ENCODE peak calls at places on chromosomes 6 and 20, in seven cellular contexts. A is neural progenitor cell; N is CD4-positive, alpha-beta T cell; R is pancreas; X is astrocyte of the hippocampus; Q is NCI-H524; B is astrocyte of the spinal cord. I is an unnamed sample.
A peak's percentile ranks its signal among the peaks of the same experiment; 100 is the strongest.

GRCh38 chr6:139778688-139779087 is 404.2 kb upstream of the CITED2 start:
- DNase-seq in A (peak; percentile 53), N (no peak), R (no peak), X (peak; percentile 71), Q (peak; percentile 86), B (peak; percentile 39), I (peak; percentile 44)

GRCh38 chr6:168128631-168129291 is 49.7 kb upstream of the FRMD1 start:
- DNase-seq in A (no peak), N (no peak), R (no peak), X (no peak), Q (no peak), B (no peak), I (no peak)

GRCh38 chr20:23092409-23092756 is 6.3 kb upstream of the CD93 start:
- DNase-seq in A (no peak), N (no peak), R (no peak), X (no peak), Q (no peak), B (no peak), I (no peak)

GRCh38 chr6:85111481-85112001 is 338.3 kb upstream of the NT5E start:
- DNase-seq in A (peak; percentile 17), N (no peak), R (no peak), X (peak; percentile 89), Q (no peak), B (peak; percentile 89), I (peak; percentile 4)

GRCh38 chr6:126318797-126319196 is 21.1 kb upstream of the CENPW start:
- DNase-seq in A (no peak), N (no peak), R (no peak), X (no peak), Q (no peak), B (no peak), I (no peak)

GRCh38 chr6:113586413-113586812 is 270.7 kb upstream of the MARCKS start:
- DNase-seq in A (no peak), N (no peak), R (no peak), X (peak; percentile 58), Q (no peak), B (peak; percentile 52), I (no peak)

GRCh38 chr6:28408076-28408802 is 8.7 kb upstream of the ZSCAN12 start:
- DNase-seq in A (no peak), N (no peak), R (no peak), X (no peak), Q (no peak), B (no peak), I (no peak)

GRCh38 chr6:1390071-1390804 is 862 bp downstream of the FOXF2 start:
- DNase-seq in A (peak; percentile 76), N (no peak), R (no peak), X (peak; percentile 61), Q (peak; percentile 42), B (no peak), I (no peak)

GRCh38 chr20:21291026-21291425 is 12.1 kb upstream of the XRN2 start:
- DNase-seq in A (no peak), N (no peak), R (no peak), X (no peak), Q (no peak), B (no peak), I (no peak)

GRCh38 chr20:63552481-63553249 is 1.3 kb upstream of the FNDC11 start:
- DNase-seq in A (no peak), N (peak; percentile 41), R (no peak), X (no peak), Q (no peak), B (no peak), I (peak; percentile 45)

GRCh38 chr6:27188206-27188884 is 59.2 kb upstream of the PRSS16 start:
- DNase-seq in A (peak; percentile 94), N (no peak), R (no peak), X (peak; percentile 82), Q (peak; percentile 56), B (peak; percentile 81), I (peak; percentile 79)

GRCh38 chr20:39641423-39641822 is 679.3 kb downstream of the DHX35 start:
- DNase-seq in A (no peak), N (no peak), R (no peak), X (no peak), Q (no peak), B (no peak), I (no peak)

GRCh38 chr6:36378243-36378920 is 9.1 kb downstream of the ETV7 start:
- DNase-seq in A (no peak), N (no peak), R (no peak), X (no peak), Q (no peak), B (no peak), I (no peak)

GRCh38 chr20:37236462-37236861 is 25.2 kb downstream of the GHRH start:
- DNase-seq in A (no peak), N (no peak), R (no peak), X (no peak), Q (no peak), B (no peak), I (no peak)

GRCh38 chr6:111837007-111837406 is 36.2 kb downstream of the FYN start:
- DNase-seq in A (no peak), N (no peak), R (no peak), X (no peak), Q (no peak), B (no peak), I (no peak)

GRCh38 chr20:33910529-33911327 is 83.0 kb upstream of the RALY start:
- DNase-seq in A (peak; percentile 30), N (no peak), R (no peak), X (no peak), Q (no peak), B (no peak), I (no peak)

GRCh38 chr6:18551228-18551627 is 164.1 kb downstream of the RNF144B start:
- DNase-seq in A (no peak), N (no peak), R (no peak), X (peak; percentile 78), Q (no peak), B (peak; percentile 70), I (no peak)

GRCh38 chr6:53746442-53747103 is 48.2 kb upstream of the LRRC1 start:
- DNase-seq in A (peak; percentile 10), N (no peak), R (no peak), X (no peak), Q (no peak), B (no peak), I (peak; percentile 19)

GRCh38 chr6:39048481-39049399 is at the start of gene GLP1R:
- DNase-seq in A (peak; percentile 61), N (no peak), R (peak; percentile 85), X (no peak), Q (peak; percentile 31), B (no peak), I (no peak)

GRCh38 chr6:39664173-39664572 is 61.0 kb downstream of the KIF6 start:
- DNase-seq in A (no peak), N (no peak), R (no peak), X (no peak), Q (peak; percentile 71), B (no peak), I (no peak)

GRCh38 chr6:45959534-45960195 is 56.0 kb downstream of the CLIC5 start:
- DNase-seq in A (no peak), N (no peak), R (no peak), X (peak; percentile 67), Q (peak; percentile 94), B (peak; percentile 36), I (no peak)

GRCh38 chr6:85418059-85418458 is 31.8 kb upstream of the NT5E start:
- DNase-seq in A (no peak), N (no peak), R (no peak), X (peak; percentile 69), Q (no peak), B (peak; percentile 75), I (no peak)

GRCh38 chr20:33689973-33690372 is 3.8 kb upstream of the E2F1 start:
- DNase-seq in A (no peak), N (peak; percentile 54), R (no peak), X (no peak), Q (no peak), B (peak; percentile 59), I (peak; percentile 83)

GRCh38 chr6:146598785-146599405 is at the start of gene ADGB:
- DNase-seq in A (peak; percentile 89), N (no peak), R (peak; percentile 68), X (peak; percentile 86), Q (peak; percentile 67), B (peak; percentile 71), I (peak; percentile 6)

GRCh38 chr6:38134704-38135088 is 315.2 kb downstream of the ZFAND3 start:
- DNase-seq in A (no peak), N (no peak), R (no peak), X (peak; percentile 59), Q (no peak), B (no peak), I (no peak)

GRCh38 chr6:52049252-52050050 is 38.0 kb downstream of the PKHD1 start:
- DNase-seq in A (peak; percentile 70), N (no peak), R (no peak), X (peak; percentile 51), Q (peak; percentile 18), B (peak; percentile 36), I (peak; percentile 27)

GRCh38 chr20:21503345-21503744 is 10.5 kb downstream of the NKX2-2 start:
- DNase-seq in A (no peak), N (no peak), R (no peak), X (peak; percentile 69), Q (no peak), B (peak; percentile 36), I (peak; percentile 94)

GRCh38 chr6:160035693-160036330 is 66.9 kb downstream of the IGF2R start:
- DNase-seq in A (no peak), N (no peak), R (no peak), X (no peak), Q (no peak), B (no peak), I (no peak)

GRCh38 chr6:98946266-98946817 is 1.4 kb downstream of the FBXL4 start:
- DNase-seq in A (no peak), N (no peak), R (no peak), X (no peak), Q (peak; percentile 80), B (peak; percentile 22), I (no peak)

GRCh38 chr20:37856932-37857660 is 45.8 kb upstream of the VSTM2L start:
- DNase-seq in A (no peak), N (no peak), R (no peak), X (no peak), Q (no peak), B (peak; percentile 71), I (no peak)

GRCh38 chr6:150394886-150395285 is 26.1 kb downstream of the IYD start:
- DNase-seq in A (no peak), N (no peak), R (no peak), X (no peak), Q (no peak), B (no peak), I (no peak)

I was measured in SW480.